ENCODE peak calls at places on chromosomes 12 and 14, in four cellular contexts. Z, R, X and S are unnamed samples.

GRCh38 chr12:120085920-120086319 is 30.6 kb downstream of the RAB35 start:
- DNase-seq in X (no peak), Z (no peak), R (no peak), S (no peak)

GRCh38 chr12:8681129-8681902 is 16.5 kb upstream of the RIMKLB start:
- DNase-seq in R (peak; percentile 29), Z (no peak), X (no peak), S (no peak)

GRCh38 chr14:93114713-93115068 is 1.0 kb downstream of the ITPK1 start:
- DNase-seq in X (peak; percentile 12), Z (no peak), R (no peak), S (no peak)

GRCh38 chr12:10235761-10236631 is 23.3 kb downstream of the GABARAPL1 start:
- DNase-seq in R (peak; percentile 42), Z (no peak), X (peak; percentile 65), S (peak; percentile 59)

GRCh38 chr12:104276192-104277131 is 27.1 kb upstream of the EID3 start:
- DNase-seq in R (no peak), X (peak; percentile 56), Z (no peak), S (no peak)

GRCh38 chr14:91225025-91225424 is 19.5 kb downstream of the GPR68 start:
- DNase-seq in R (no peak), Z (no peak), X (no peak), S (peak; percentile 78)

GRCh38 chr12:128797119-128798118 is 26.3 kb downstream of the SLC15A4 start:
- DNase-seq in R (no peak), X (no peak), Z (no peak), S (no peak)

GRCh38 chr12:30753761-30754382 is 879 bp downstream of the CAPRIN2 start:
- DNase-seq in R (peak; percentile 37), X (peak; percentile 64), Z (no peak), S (peak; percentile 48)

GRCh38 chr14:32050839-32051238 is 26.3 kb upstream of the ARHGAP5 start:
- DNase-seq in R (no peak), X (no peak), Z (no peak), S (no peak)

GRCh38 chr14:89658977-89659670 is 242.1 kb upstream of the FOXN3 start:
- DNase-seq in R (no peak), Z (no peak), X (no peak), S (no peak)